ENCODE peak calls at places on chromosomes 3 and 15, in five cellular contexts. X, S, L, C and G are unnamed samples.

GRCh38 chr15:89114974-89115373 is 26.7 kb downstream of the ABHD2 start:
- DNase-seq in X (no peak), S (no peak), L (no peak), C (no peak), G (no peak)

GRCh38 chr3:47057212-47057671 is 77.8 kb downstream of the NBEAL2 start:
- DNase-seq in X (no peak), S (no peak), L (no peak), C (no peak), G (no peak)

GRCh38 chr15:77029166-77030041 is 34.5 kb downstream of the PSTPIP1 start:
- DNase-seq in X (peak; percentile 14), S (peak; percentile 60), L (peak; percentile 44), C (no peak), G (no peak)

GRCh38 chr3:97138914-97139541 is 324.6 kb downstream of the EPHA6 start:
- DNase-seq in X (no peak), S (no peak), L (no peak), C (no peak), G (no peak)

GRCh38 chr3:101119535-101119934 is 126.3 kb upstream of the ABI3BP start:
- DNase-seq in X (no peak), S (no peak), L (no peak), C (no peak), G (no peak)

GRCh38 chr3:119681279-119681678 is 4.1 kb upstream of the COX17 start:
- DNase-seq in X (no peak), S (no peak), L (no peak), C (no peak), G (no peak)

GRCh38 chr15:74172751-74173544 is 562 bp upstream of the ISLR start:
- DNase-seq in X (peak; percentile 15), S (no peak), L (no peak), C (no peak), G (no peak)

GRCh38 chr3:190429681-190430080 is 20.0 kb downstream of the TMEM207 start:
- DNase-seq in X (no peak), S (no peak), L (no peak), C (no peak), G (no peak)

GRCh38 chr15:101556273-101556672 is 66.8 kb upstream of the PCSK6 start:
- DNase-seq in X (no peak), S (no peak), L (no peak), C (no peak), G (no peak)

DNA sequence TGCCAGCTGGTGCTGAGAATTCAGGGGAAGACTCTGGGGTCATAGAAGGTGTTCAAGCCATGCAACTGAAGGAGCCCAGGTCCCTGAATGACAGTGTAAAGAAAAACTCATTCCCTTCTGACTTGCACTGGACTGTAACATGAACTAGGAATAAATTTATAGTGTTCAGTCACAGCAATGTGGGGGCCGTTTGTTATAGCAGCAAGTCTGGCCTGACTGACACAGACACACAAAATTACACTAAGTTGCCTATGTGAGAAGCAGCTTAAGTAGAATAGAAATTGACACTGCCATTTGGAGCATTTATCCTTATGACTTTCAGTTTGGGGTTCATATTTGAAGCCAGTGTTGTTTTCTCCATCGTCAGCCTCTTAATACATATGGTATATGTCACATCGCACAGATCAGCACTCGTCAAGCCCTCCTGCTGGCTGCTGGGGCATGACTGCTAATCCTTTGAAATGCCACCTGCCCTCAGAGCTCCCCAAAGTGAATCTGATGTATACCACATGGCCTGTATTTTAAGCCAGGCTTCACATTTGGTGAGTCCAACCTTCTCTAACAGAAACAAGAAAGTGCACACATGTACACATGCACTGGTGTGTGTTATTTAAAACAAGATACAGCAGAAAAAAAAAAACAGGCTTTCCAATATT is 17.1 kb upstream of the HEG1 start:
- DNase-seq in X (no peak), S (no peak), L (no peak), C (no peak), G (no peak)
- H3K4me3 ChIP-seq in X (no peak overlapping the region), S (no peak overlapping the region), L (no peak overlapping the region), C (no peak overlapping the region), G (no peak overlapping the region)

GRCh38 chr15:84783493-84784251 is 33.5 kb upstream of the ALPK3 start:
- DNase-seq in X (no peak), S (no peak), L (no peak), C (no peak), G (no peak)
- TF ChIP-seq CTCF in X (no peak), S (no peak), L (no peak), C (peak; percentile 0), G (peak; percentile 8)

GRCh38 chr3:132435911-132436425 is 18.7 kb downstream of the DNAJC13 start:
- DNase-seq in X (no peak), S (no peak), L (no peak), C (no peak), G (no peak)

GRCh38 chr3:132435239-132435910 is 18.1 kb downstream of the DNAJC13 start:
- DNase-seq in X (no peak), S (no peak), L (no peak), C (no peak), G (no peak)

GRCh38 chr3:132433121-132433520 is 15.8 kb downstream of the DNAJC13 start:
- DNase-seq in X (no peak), S (no peak), L (no peak), C (no peak), G (no peak)

DNA sequence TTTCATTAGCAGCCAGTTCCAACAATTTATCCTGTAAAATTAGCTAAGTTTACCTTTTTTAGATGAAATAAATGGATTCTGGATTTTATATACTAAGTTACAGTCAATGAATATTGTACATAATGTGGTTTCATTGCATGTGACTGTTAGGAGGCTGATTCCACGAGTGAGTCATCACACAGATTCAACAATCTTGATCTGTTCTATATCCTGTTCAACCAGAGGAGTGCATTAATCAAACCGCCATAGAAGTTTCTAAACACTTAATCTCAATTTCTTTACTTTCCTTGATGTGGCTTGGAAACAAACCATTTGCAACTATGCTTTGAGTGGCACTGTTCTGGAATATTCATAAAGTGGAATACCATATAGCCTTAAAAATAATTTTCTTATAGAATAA is 15.3 kb downstream of the DNAJC13 start:
- DNase-seq in X (no peak), S (no peak), L (peak; percentile 5), C (no peak), G (no peak)
- H3K4me3 ChIP-seq in X (no peak overlapping the region), S (no peak overlapping the region), L (no peak overlapping the region), C (no peak overlapping the region), G (no peak overlapping the region)

GRCh38 chr3:16516695-16517481 is 3.4 kb upstream of the RFTN1 start:
- DNase-seq in X (no peak), S (no peak), L (no peak), C (peak; percentile 76), G (no peak)
- TF ChIP-seq CTCF in X (peak; percentile 56), S (peak; percentile 52), L (no peak), C (no peak), G (no peak)

GRCh38 chr3:168066882-168067281 is 28.8 kb downstream of the GOLIM4 start:
- DNase-seq in X (no peak), S (no peak), L (no peak), C (no peak), G (no peak)

GRCh38 chr3:168073842-168074311 is 21.8 kb downstream of the GOLIM4 start:
- DNase-seq in X (no peak), S (no peak), L (no peak), C (no peak), G (no peak)

GRCh38 chr3:168077091-168077490 is 18.6 kb downstream of the GOLIM4 start:
- DNase-seq in X (no peak), S (no peak), L (no peak), C (no peak), G (no peak)

GRCh38 chr3:168071971-168072645 is 23.6 kb downstream of the GOLIM4 start:
- DNase-seq in X (no peak), S (no peak), L (no peak), C (no peak), G (no peak)

GRCh38 chr3:168071535-168071934 is 24.2 kb downstream of the GOLIM4 start:
- DNase-seq in X (no peak), S (no peak), L (peak; percentile 37), C (no peak), G (no peak)
- H3K4me3 ChIP-seq in X (no peak overlapping the region), S (no peak overlapping the region), L (no peak overlapping the region), C (no peak overlapping the region), G (no peak overlapping the region)

DNA sequence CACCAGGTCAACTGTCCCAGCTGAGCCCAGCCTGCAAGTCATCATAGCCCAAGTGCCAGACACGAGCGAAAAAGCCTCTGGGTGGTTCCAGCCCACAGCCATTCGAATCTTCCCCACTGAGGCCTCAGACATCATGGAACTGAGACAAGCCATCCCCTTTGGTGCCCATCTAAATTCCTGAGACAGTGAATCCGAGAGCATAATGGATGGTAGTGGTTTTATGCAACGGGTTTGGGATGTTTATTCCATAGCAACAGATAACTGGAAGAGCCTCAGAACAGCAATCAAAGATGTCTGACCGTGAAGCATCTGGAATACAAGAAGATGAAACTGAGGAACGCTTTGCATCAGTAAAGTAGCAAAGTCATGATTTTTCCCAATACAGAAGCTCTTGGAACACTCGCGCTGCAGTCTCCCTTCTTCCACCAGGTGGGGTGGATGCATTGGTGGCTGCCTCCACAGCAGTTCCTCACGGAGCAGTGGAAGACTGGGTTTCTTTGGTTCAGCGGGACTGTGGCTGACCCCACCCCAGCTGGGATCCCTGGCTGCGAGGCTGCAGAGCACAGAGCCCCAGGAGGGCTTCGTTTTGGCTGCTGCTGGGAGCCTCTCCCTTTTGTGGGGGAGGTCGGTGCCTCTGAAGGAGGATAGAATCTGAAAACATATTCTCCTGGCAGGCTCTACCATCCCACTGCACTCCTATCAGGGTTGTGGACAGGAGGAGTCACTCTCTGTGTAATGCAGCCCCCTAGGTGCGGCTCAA is 26.4 kb upstream of the PDE8A start:
- DNase-seq in X (peak; percentile 70), S (peak; percentile 84), L (peak; percentile 60), C (no peak), G (no peak)
- TF ChIP-seq CTCF in X (peak; percentile 90), S (peak; percentile 91), L (peak; percentile 76), C (peak; percentile 81), G (peak; percentile 74)

GRCh38 chr3:37859354-37859753 is 2.3 kb upstream of the CTDSPL start:
- DNase-seq in X (no peak), S (no peak), L (no peak), C (no peak), G (no peak)

GRCh38 chr3:37861540-37862051 is at the start of gene CTDSPL:
- DNase-seq in X (no peak), S (peak; percentile 78), L (peak; percentile 58), C (no peak), G (no peak)

GRCh38 chr3:37862219-37862711 is 585 bp downstream of the CTDSPL start:
- DNase-seq in X (peak; percentile 33), S (peak; percentile 83), L (peak; percentile 15), C (no peak), G (no peak)

GRCh38 chr3:37858742-37859141 is 2.9 kb upstream of the CTDSPL start:
- DNase-seq in X (no peak), S (no peak), L (no peak), C (no peak), G (no peak)

DNA sequence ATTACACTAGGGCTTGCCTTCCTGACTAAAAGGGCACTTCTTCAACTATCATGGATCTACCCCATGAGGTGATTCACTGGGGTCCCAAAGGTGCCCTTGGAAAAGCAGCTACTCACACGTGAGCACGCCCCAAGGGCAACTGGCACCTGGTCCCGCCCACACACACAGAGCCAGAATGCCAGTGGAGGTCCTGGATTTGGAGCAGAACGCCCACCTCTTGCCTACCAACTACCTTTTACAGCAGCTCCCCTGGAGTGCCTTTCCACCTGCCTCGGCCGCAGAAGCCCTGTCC is 1.8 kb upstream of the CTDSPL start:
- DNase-seq in X (no peak), S (no peak), L (no peak), C (no peak), G (no peak)
- H3K4me3 ChIP-seq in X (no peak overlapping the region), S (no peak overlapping the region), L (no peak overlapping the region), C (no peak overlapping the region), G (no peak overlapping the region)